ENCODE peak calls at places on chromosome 2, in five cellular contexts. A, I, B, X and C are unnamed samples.

GRCh38 chr2:7661532-7661931 is 744.3 kb downstream of the RNF144A start:
- DNase-seq in A (no peak), I (no peak), B (no peak), X (no peak), C (no peak)

GRCh38 chr2:192029089-192029488 is 165.6 kb downstream of the TMEFF2 start:
- DNase-seq in A (peak; percentile 8), I (peak; percentile 63), B (no peak), X (no peak), C (no peak)

GRCh38 chr2:206345606-206346005 is 71.1 kb downstream of the ZDBF2 start:
- DNase-seq in A (no peak), I (no peak), B (no peak), X (no peak), C (no peak)

GRCh38 chr2:55088400-55088799 is 38.1 kb upstream of the RTN4 start:
- DNase-seq in A (no peak), I (no peak), B (no peak), X (no peak), C (no peak)

GRCh38 chr2:165069131-165069530 is 113.8 kb upstream of the SLC38A11 start:
- DNase-seq in A (no peak), I (no peak), B (no peak), X (no peak), C (no peak)

GRCh38 chr2:133264951-133265949 is 303.0 kb downstream of the NCKAP5 start:
- DNase-seq in A (peak; percentile 17), I (no peak), B (peak; percentile 34), X (no peak), C (peak; percentile 13)

GRCh38 chr2:177754476-177754873 is 318.1 kb downstream of the PDE11A start:
- DNase-seq in A (no peak), I (no peak), B (no peak), X (no peak), C (no peak)

GRCh38 chr2:1234731-1235308 is 178.4 kb upstream of the TPO start:
- DNase-seq in A (no peak), I (no peak), B (no peak), X (no peak), C (no peak)

GRCh38 chr2:166643980-166644379 is 149.9 kb upstream of the SCN7A start:
- DNase-seq in A (no peak), I (no peak), B (no peak), X (no peak), C (no peak)

GRCh38 chr2:220393717-220394116 is 766.3 kb downstream of the SLC4A3 start:
- DNase-seq in A (no peak), I (no peak), B (no peak), X (no peak), C (no peak)

GRCh38 chr2:60331106-60331809 is 222.2 kb downstream of the BCL11A start:
- DNase-seq in A (no peak), I (no peak), B (no peak), X (no peak), C (no peak)

GRCh38 chr2:241762321-241762932 is 14.2 kb upstream of the GAL3ST2 start:
- DNase-seq in A (no peak), I (no peak), B (no peak), X (no peak), C (no peak)

GRCh38 chr2:11533278-11534077 is at the start of gene GREB1:
- DNase-seq in A (no peak), I (no peak), B (no peak), X (no peak), C (no peak)

GRCh38 chr2:41932241-41933034 is 115.4 kb upstream of the PKDCC start:
- DNase-seq in A (no peak), I (no peak), B (no peak), X (no peak), C (no peak)

GRCh38 chr2:129400825-129401224 is 578.6 kb upstream of the RAB6C start:
- DNase-seq in A (no peak), I (no peak), B (no peak), X (no peak), C (no peak)

GRCh38 chr2:72757177-72757775 is 68.6 kb downstream of the EXOC6B start:
- DNase-seq in A (peak; percentile 54), I (no peak), B (peak; percentile 29), X (no peak), C (no peak)

GRCh38 chr2:196845371-196845770 is 36.2 kb upstream of the C2orf66 start:
- DNase-seq in A (no peak), I (no peak), B (no peak), X (no peak), C (no peak)

GRCh38 chr2:230713331-230714121 is 884 bp downstream of the CAB39 start:
- DNase-seq in A (peak; percentile 40), I (no peak), B (no peak), X (peak; percentile 35), C (peak; percentile 44)

GRCh38 chr2:182642328-182642727 is 73.7 kb upstream of the DNAJC10 start:
- DNase-seq in A (peak; percentile 72), I (peak; percentile 63), B (peak; percentile 3), X (peak; percentile 52), C (peak; percentile 46)

GRCh38 chr2:225120175-225120574 is 77.9 kb upstream of the DOCK10 start:
- DNase-seq in A (no peak), I (no peak), B (peak; percentile 24), X (no peak), C (no peak)

GRCh38 chr2:23422089-23423061 is 37.4 kb downstream of the KLHL29 start:
- DNase-seq in A (no peak), I (no peak), B (no peak), X (no peak), C (no peak)

GRCh38 chr2:237875234-237876055 is 16.0 kb downstream of the RAMP1 start:
- DNase-seq in A (no peak), I (no peak), B (no peak), X (no peak), C (no peak)

GRCh38 chr2:86747708-86748627 is 27.9 kb downstream of the RMND5A start:
- DNase-seq in A (peak; percentile 34), I (peak; percentile 31), B (no peak), X (peak; percentile 18), C (peak; percentile 17)

GRCh38 chr2:9204939-9205338 is 1.7 kb upstream of the ASAP2 start:
- DNase-seq in A (no peak), I (no peak), B (no peak), X (no peak), C (no peak)

GRCh38 chr2:69915050-69915945 is at the start of gene MXD1:
- DNase-seq in A (no peak), I (no peak), B (no peak), X (no peak), C (peak; percentile 26)

GRCh38 chr2:234764378-234764777 is 187.4 kb upstream of the SH3BP4 start:
- DNase-seq in A (no peak), I (no peak), B (no peak), X (no peak), C (no peak)

GRCh38 chr2:135633582-135633981 is 102.3 kb downstream of the R3HDM1 start:
- DNase-seq in A (no peak), I (no peak), B (no peak), X (no peak), C (no peak)

GRCh38 chr2:155766342-155767115 is 566.0 kb downstream of the NR4A2 start:
- DNase-seq in A (no peak), I (no peak), B (no peak), X (no peak), C (no peak)

GRCh38 chr2:27582695-27583389 is at the start of gene ZNF512:
- DNase-seq in A (peak; percentile 89), I (peak; percentile 89), B (peak; percentile 94), X (peak; percentile 91), C (peak; percentile 90)

GRCh38 chr2:239087041-239087710 is 239.3 kb downstream of the TWIST2 start:
- DNase-seq in A (no peak), I (no peak), B (no peak), X (no peak), C (no peak)

GRCh38 chr2:239086325-239087020 is 238.6 kb downstream of the TWIST2 start:
- DNase-seq in A (no peak), I (no peak), B (no peak), X (no peak), C (no peak)

GRCh38 chr2:239093487-239093886 is 245.6 kb downstream of the TWIST2 start:
- DNase-seq in A (no peak), I (no peak), B (no peak), X (no peak), C (no peak)

GRCh38 chr2:239092571-239093294 is 244.8 kb downstream of the TWIST2 start:
- DNase-seq in A (no peak), I (no peak), B (no peak), X (no peak), C (no peak)

DNA sequence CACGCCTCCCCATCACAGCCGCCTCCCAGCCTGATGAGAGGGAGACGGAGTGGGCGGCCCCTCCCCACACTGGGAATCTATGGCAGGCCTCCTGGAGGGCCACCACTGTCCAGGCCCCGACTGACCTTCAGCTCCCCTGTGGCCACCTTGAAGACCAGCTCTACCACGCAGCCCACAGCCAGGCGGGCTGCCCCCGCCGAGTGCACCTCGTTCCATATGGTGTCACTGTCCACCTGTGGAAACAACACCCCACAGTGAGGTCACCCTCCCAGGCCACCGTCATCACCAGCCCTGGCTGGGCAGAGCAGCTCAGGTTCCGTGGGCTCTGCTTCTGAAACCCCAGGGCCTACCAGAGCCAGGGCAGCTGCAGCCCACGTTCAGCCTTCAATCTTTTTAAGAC is 242.0 kb downstream of the TWIST2 start:
- DNase-seq in A (no peak), I (no peak), B (no peak), X (no peak), C (no peak)
- TF ChIP-seq CTCF in A (no peak), I (no peak), B (no peak), X (no peak), C (no peak)

DNA sequence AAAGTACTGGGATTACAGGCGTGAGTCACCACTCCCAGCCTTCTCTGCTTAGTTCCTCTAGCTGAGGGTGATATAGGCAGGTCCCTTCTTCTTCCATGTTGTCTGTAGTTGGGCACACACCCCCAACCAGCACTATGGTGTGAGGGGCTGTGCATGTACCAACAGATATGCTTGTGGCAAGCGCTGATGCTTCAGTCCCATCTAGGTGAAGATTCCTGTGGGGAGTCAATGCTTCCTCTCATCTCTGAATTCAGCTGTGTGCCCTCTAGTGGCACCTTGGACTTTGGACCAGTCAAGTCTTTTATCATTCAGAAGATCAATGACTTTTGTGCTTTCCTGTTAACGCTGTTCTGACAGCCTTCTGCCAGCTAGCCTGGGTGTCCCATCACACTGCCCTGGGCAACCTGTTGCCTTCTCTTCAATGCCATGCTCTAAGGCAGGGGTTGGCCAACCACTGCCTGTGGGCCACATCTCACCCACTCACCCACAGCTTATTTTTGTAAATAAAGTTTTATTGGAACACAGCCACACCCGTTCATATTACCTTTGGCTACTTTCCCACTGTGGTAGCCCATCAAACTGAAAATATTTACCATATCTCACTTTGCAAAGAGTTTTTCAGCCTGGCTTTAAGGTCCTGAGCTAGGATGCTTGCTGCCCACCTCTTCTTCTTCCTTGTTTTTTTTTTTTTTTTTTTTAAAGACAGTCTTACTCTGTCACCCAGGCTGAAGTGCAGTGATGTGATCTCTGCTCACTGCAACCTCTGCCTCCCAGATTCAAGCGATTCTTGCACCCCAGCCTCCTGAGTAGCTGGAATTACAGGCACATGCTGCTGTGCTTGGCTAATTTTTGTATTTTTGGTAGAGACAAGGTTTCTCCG is 51.0 kb downstream of the NPAS2 start:
- DNase-seq in A (no peak), I (no peak), B (no peak), X (no peak), C (no peak)
- TF ChIP-seq CTCF in A (no peak), I (peak; percentile 23), B (peak; percentile 22), X (no peak), C (no peak)

GRCh38 chr2:174636979-174637378 is 39.4 kb upstream of the WIPF1 start:
- DNase-seq in A (no peak), I (no peak), B (no peak), X (no peak), C (no peak)
- TF ChIP-seq CTCF in A (no peak), I (no peak), B (no peak), X (no peak), C (no peak)

GRCh38 chr2:106107509-106108131 is 86.5 kb downstream of the UXS1 start:
- DNase-seq in A (no peak), I (no peak), B (no peak), X (peak; percentile 75), C (peak; percentile 76)
- TF ChIP-seq CTCF in A (no peak), I (no peak), B (no peak), X (peak; percentile 26), C (no peak)